ENCODE peak calls at places on chromosome 7, in seven cellular contexts. N is NCI-H510A treated with DMSO at 0.1 percent for 48 hours; Y is amniotic epithelial cell; A is SJSA1; E is M059J; B is NCI-H2081 treated with DMSO at 0.1 percent for 48 hours; I is activated CD4-positive, CD25-positive, alpha-beta regulatory T cell. H is an unnamed sample.
A peak's percentile ranks its signal among the peaks of the same experiment; 100 is the strongest.

GRCh38 chr7:142060936-142061335 is 50.6 kb upstream of the MGAM2 start:
- DNase-seq in E (no peak), A (no peak), B (no peak), Y (no peak), I (no peak), N (no peak), H (no peak)

GRCh38 chr7:27198138-27198841 is 1.6 kb downstream of the HOXA13 start:
- DNase-seq in N (no peak), A (peak; percentile 36), E (no peak), B (no peak), Y (no peak), I (no peak), H (no peak)

GRCh38 chr7:44891372-44891771 is 6.0 kb upstream of the PURB start:
- DNase-seq in N (no peak), B (no peak), E (no peak), A (no peak), Y (no peak), I (no peak), H (no peak)

GRCh38 chr7:112084506-112084905 is 121.7 kb downstream of the DOCK4 start:
- DNase-seq in I (no peak), Y (peak; percentile 35), E (no peak), N (no peak), B (no peak), A (no peak), H (no peak)

GRCh38 chr7:122260336-122260735 is 44.2 kb downstream of the FEZF1 start:
- DNase-seq in Y (no peak), I (no peak), N (no peak), E (no peak), B (no peak), A (no peak), H (no peak)

GRCh38 chr7:1056006-1056784 is 11.8 kb downstream of the GPR146 start:
- DNase-seq in A (no peak), B (no peak), I (no peak), N (no peak), E (no peak), Y (peak; percentile 61), H (no peak)

GRCh38 chr7:55144955-55145342 is 126.1 kb downstream of the EGFR start:
- DNase-seq in I (no peak), N (no peak), E (no peak), A (no peak), Y (no peak), B (no peak), H (no peak)

GRCh38 chr7:106001196-106001595 is 38.1 kb downstream of the CDHR3 start:
- DNase-seq in A (no peak), Y (no peak), B (no peak), I (no peak), N (no peak), E (no peak), H (no peak)

GRCh38 chr7:122298131-122298530 is 6.4 kb downstream of the FEZF1 start:
- DNase-seq in E (no peak), Y (no peak), N (no peak), B (no peak), I (no peak), A (no peak), H (no peak)